ENCODE peak calls at places on chromosome 22, in seven cellular contexts. P, V, G, J, X, U and Y are unnamed samples.

GRCh38 chr22:44710474-44711235 is 8.7 kb downstream of the PRR5 start:
- DNase-seq in G (no peak), X (no peak), V (no peak), U (no peak), P (no peak), J (no peak), Y (peak; percentile 86)

GRCh38 chr22:49676783-49677494 is 150.7 kb downstream of the BRD1 start:
- DNase-seq in P (no peak), J (no peak), X (no peak), V (no peak), G (no peak), U (no peak), Y (no peak)

GRCh38 chr22:40920526-40920925 is 30.7 kb upstream of the RBX1 start:
- DNase-seq in J (no peak), U (no peak), P (no peak), X (no peak), G (no peak), V (no peak), Y (no peak)

GRCh38 chr22:27401321-27401720 is 400.2 kb downstream of the MN1 start:
- DNase-seq in X (no peak), V (no peak), J (peak; percentile 30), U (no peak), G (no peak), P (peak; percentile 63), Y (no peak)

GRCh38 chr22:17627961-17628303 is 617 bp downstream of the ATP6V1E1 start:
- DNase-seq in U (no peak), J (no peak), G (no peak), V (no peak), P (no peak), X (no peak), Y (no peak)

GRCh38 chr22:42343136-42343484 is 72.7 kb upstream of the TCF20 start:
- DNase-seq in G (no peak), J (no peak), V (no peak), X (no peak), U (no peak), P (no peak), Y (peak; percentile 37)

GRCh38 chr22:43326342-43326825 is 16.8 kb downstream of the SCUBE1 start:
- DNase-seq in G (no peak), J (no peak), U (no peak), P (no peak), V (no peak), X (no peak), Y (no peak)

GRCh38 chr22:47811971-47812370 is 1049.5 kb downstream of the TBC1D22A start:
- DNase-seq in P (no peak), G (no peak), V (no peak), X (no peak), U (no peak), J (no peak), Y (no peak)

GRCh38 chr22:48244388-48245118 is 1482.1 kb downstream of the TBC1D22A start:
- DNase-seq in J (no peak), U (peak; percentile 6), X (no peak), P (no peak), V (no peak), G (no peak), Y (no peak)

GRCh38 chr22:27627444-27627833 is 174.1 kb downstream of the MN1 start:
- DNase-seq in X (no peak), G (peak; percentile 21), P (no peak), V (peak; percentile 44), U (no peak), J (no peak), Y (no peak)

GRCh38 chr22:33772793-33773192 is 147.5 kb downstream of the LARGE1 start:
- DNase-seq in G (no peak), V (no peak), J (no peak), P (no peak), U (no peak), X (no peak), Y (no peak)

GRCh38 chr22:44740307-44740706 is 12.1 kb upstream of the ARHGAP8 start:
- DNase-seq in V (no peak), G (no peak), P (no peak), X (no peak), J (no peak), U (no peak), Y (no peak)

GRCh38 chr22:32327066-32327465 is 30.6 kb upstream of the RFPL3 start:
- DNase-seq in P (no peak), V (no peak), X (peak; percentile 22), U (peak; percentile 10), J (peak; percentile 18), G (peak; percentile 68), Y (no peak)

GRCh38 chr22:17164392-17165024 is 5.4 kb upstream of the HDHD5 start:
- DNase-seq in G (no peak), P (no peak), V (peak; percentile 37), U (no peak), J (peak; percentile 15), X (no peak), Y (no peak)

GRCh38 chr22:31604137-31604705 is 57.8 kb downstream of the PISD start:
- DNase-seq in P (no peak), J (no peak), G (no peak), U (no peak), V (no peak), X (no peak), Y (no peak)

GRCh38 chr22:41775976-41776375 is 24.5 kb upstream of the CCDC134 start:
- DNase-seq in U (no peak), X (no peak), P (no peak), V (no peak), G (no peak), J (no peak), Y (no peak)

GRCh38 chr22:27668828-27669797 is 132.4 kb downstream of the MN1 start:
- DNase-seq in G (peak; percentile 71), X (peak; percentile 58), U (peak; percentile 84), J (peak; percentile 86), P (peak; percentile 40), V (peak; percentile 58), Y (no peak)

DNA sequence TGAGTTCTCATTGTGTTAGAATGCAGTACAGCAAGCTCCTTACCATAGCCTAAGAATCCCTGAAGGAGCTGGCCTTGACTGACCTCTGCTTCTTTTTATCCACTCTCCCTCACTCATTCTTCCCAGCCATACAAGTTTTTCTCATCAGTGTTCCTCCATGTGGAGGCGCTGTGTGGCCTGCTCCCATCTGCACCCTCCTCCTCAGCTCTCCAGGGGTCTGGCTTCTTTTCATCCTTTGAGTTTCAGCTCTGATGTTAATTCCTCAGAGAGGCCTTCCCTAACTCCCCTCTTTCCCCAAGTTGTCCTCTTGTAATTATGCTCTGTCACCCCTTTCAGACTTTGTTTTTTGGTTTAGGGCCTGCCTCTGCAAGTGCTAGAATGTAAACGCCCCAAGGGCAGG is 144.8 kb downstream of the WNT7B start:
- DNase-seq in G (no peak), P (no peak), V (no peak), X (no peak), U (no peak), J (no peak), Y (no peak)
- TF ChIP-seq CTCF in G (no peak), P (no peak), V (peak; percentile 21), X (no peak), U (no peak), J (no peak), Y (no peak)

GRCh38 chr22:28910575-28911278 is 27.4 kb downstream of the ZNRF3 start:
- DNase-seq in X (no peak), V (no peak), J (no peak), G (no peak), U (no peak), P (no peak), Y (no peak)
- TF ChIP-seq CTCF in X (no peak), V (no peak), J (no peak), G (no peak), U (no peak), P (no peak), Y (no peak)

GRCh38 chr22:37053310-37054077 is 2.0 kb downstream of the KCTD17 start:
- DNase-seq in P (peak; percentile 15), V (no peak), U (no peak), G (no peak), J (no peak), X (no peak), Y (no peak)

GRCh38 chr22:37050913-37051628 is 471 bp upstream of the KCTD17 start:
- DNase-seq in G (no peak), X (no peak), U (no peak), V (no peak), J (no peak), P (no peak), Y (no peak)

GRCh38 chr22:37054078-37054440 is 2.5 kb downstream of the KCTD17 start:
- DNase-seq in U (no peak), P (no peak), V (no peak), J (no peak), G (no peak), X (no peak), Y (no peak)

GRCh38 chr22:37052386-37053309 is 1.1 kb downstream of the KCTD17 start:
- DNase-seq in G (no peak), U (no peak), V (no peak), J (no peak), P (no peak), X (no peak), Y (no peak)

DNA sequence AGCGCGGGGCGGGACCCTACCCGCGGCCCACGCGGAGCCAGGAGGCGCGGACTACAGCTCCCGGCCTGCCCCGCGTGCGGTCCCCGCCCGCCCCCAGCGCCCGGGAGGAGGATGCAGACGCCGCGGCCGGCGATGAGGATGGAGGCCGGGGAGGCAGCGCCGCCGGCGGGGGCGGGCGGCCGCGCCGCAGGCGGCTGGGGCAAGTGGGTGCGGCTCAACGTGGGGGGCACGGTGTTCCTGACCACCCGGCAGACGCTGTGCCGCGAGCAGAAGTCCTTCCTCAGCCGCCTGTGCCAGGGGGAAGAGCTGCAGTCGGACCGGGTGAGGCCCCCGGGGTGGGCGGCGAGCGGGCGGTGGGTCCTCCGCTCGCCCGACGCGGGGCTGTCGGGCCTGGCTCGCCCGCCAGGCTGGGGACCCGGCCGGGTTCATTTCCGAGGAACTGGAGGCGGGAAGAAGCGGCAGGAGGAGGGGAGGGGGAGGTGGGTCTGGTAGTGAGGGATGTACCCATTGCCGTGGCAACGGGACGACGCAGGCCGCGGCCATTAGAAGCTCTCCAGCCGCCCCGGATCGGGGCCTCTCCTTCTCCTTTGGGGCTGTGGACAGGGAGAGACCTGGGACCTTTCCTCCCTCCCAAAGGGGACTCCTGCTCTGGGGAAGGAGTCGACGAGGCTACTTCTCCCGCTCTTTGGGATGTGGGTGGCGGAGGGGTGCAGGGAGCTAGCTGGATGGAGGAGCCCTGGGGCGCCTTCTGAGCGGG is at the start of gene KCTD17:
- DNase-seq in U (peak; percentile 65), V (peak; percentile 24), P (peak; percentile 51), G (peak; percentile 51), J (peak; percentile 55), X (peak; percentile 27), Y (peak; percentile 84)
- TF ChIP-seq CTCF in U (no peak), V (no peak), P (no peak), G (no peak), J (no peak), X (no peak), Y (no peak)

DNA sequence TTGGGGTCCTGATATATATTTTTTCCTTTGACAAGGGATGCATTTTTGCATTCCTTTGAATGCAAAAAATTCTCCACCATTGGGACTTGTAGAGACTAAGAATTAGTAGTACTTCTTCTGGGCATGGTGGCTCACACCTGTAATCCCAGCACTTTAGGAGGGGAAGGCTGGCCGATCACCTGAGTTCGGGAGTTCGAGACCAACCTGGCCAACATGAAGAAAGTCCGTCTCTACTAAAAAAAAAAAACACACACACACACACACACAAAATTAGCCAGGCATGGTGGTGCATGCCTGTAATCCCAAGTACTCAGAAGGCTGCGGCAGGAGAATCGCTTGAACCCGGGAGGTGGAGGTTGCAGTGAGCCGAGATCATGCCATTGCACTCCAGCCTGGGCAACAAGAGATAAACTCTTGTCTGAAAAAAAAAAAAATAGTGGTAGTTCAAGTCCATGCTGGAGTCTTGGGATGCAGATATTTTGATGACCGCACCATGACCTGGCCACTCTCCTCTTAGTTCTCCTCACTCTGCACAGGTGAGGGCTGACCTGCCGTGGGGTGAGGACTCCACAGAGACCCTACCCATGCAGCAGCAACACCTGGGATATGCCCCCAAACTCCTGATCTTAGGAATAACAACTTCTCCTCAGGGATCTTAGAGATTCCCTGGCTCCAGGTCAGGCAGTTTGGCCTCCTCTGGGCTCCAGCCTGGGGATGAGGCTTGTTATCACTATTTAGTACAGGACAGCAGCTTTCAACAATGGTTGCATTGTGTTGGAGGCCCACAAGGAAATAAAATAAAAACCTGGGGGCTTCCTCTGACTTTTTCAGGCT is 36.5 kb upstream of the TOP3B start:
- DNase-seq in V (no peak), G (no peak), X (no peak), P (no peak), U (no peak), J (no peak), Y (no peak)
- TF ChIP-seq CTCF in V (no peak), G (no peak), X (no peak), P (no peak), U (no peak), J (no peak), Y (no peak)